ENCODE peak calls at places on chromosomes 5 and 9, in four cellular contexts. O is GM23338, R is PC-3, S is HCT116. H is an unnamed sample.

GRCh38 chr5:81242906-81243436 is 9.8 kb downstream of the CKMT2 start:
- DNase-seq in O (no peak), R (no peak), S (no peak), H (no peak)

GRCh38 chr5:1189269-1189668 is 12.1 kb upstream of the SLC6A19 start:
- DNase-seq in O (no peak), R (no peak), S (no peak), H (no peak)

GRCh38 chr5:174723979-174724483 is 351 bp upstream of the MSX2 start:
- DNase-seq in O (peak; percentile 40), R (peak; percentile 14), S (peak; percentile 59), H (no peak)

GRCh38 chr9:123712399-123712798 is 217.5 kb downstream of the DENND1A start:
- DNase-seq in O (no peak), R (peak; percentile 29), S (no peak), H (no peak)

GRCh38 chr5:103620851-103621547 is 58.4 kb upstream of the NUDT12 start:
- DNase-seq in O (no peak), R (no peak), S (no peak), H (no peak)

GRCh38 chr5:169097374-169097831 is 203.5 kb downstream of the SLIT3 start:
- DNase-seq in O (no peak), R (no peak), S (no peak), H (no peak)

GRCh38 chr9:127970401-127971313 is 10.1 kb downstream of the EEIG1 start:
- DNase-seq in O (no peak), R (peak; percentile 43), S (no peak), H (peak; percentile 67)

GRCh38 chr5:137320056-137321045 is 178.8 kb downstream of the SPOCK1 start:
- DNase-seq in O (peak; percentile 80), R (peak; percentile 69), S (peak; percentile 21), H (peak; percentile 39)

GRCh38 chr5:140567136-140567818 is 2.6 kb downstream of the SLC35A4 start:
- DNase-seq in O (no peak), R (no peak), S (no peak), H (no peak)

GRCh38 chr5:154523104-154523503 is 45.1 kb upstream of the HAND1 start:
- DNase-seq in O (no peak), R (no peak), S (no peak), H (no peak)

GRCh38 chr5:91849069-91849468 is 466.0 kb upstream of the ARRDC3 start:
- DNase-seq in O (peak; percentile 57), R (no peak), S (no peak), H (no peak)

GRCh38 chr5:81334304-81335061 is 33.1 kb downstream of the ZCCHC9 start:
- DNase-seq in O (no peak), R (no peak), S (no peak), H (no peak)

GRCh38 chr5:176762489-176762888 is 47.9 kb upstream of the UNC5A start:
- DNase-seq in O (peak; percentile 50), R (peak; percentile 84), S (no peak), H (no peak)

GRCh38 chr9:125444166-125444565 is 182.5 kb downstream of the GAPVD1 start:
- DNase-seq in O (no peak), R (no peak), S (no peak), H (no peak)

GRCh38 chr9:101126556-101126955 is 98.0 kb downstream of the PLPPR1 start:
- DNase-seq in O (no peak), R (no peak), S (no peak), H (no peak)

GRCh38 chr5:179558912-179559279 is 8.5 kb downstream of the RUFY1 start:
- DNase-seq in O (peak; percentile 93), R (peak; percentile 13), S (no peak), H (no peak)

GRCh38 chr5:96816430-96816939 is 8.7 kb upstream of the ERAP1 start:
- DNase-seq in O (peak; percentile 66), R (no peak), S (no peak), H (no peak)

GRCh38 chr5:76084496-76085285 is 1.5 kb downstream of the SV2C start:
- DNase-seq in O (peak; percentile 61), R (no peak), S (no peak), H (no peak)

GRCh38 chr9:134913041-134913712 is 4.5 kb downstream of the FCN1 start:
- DNase-seq in O (no peak), R (no peak), S (no peak), H (no peak)

GRCh38 chr5:145180341-145180740 is 654.8 kb downstream of the PRELID2 start:
- DNase-seq in O (no peak), R (no peak), S (no peak), H (no peak)

GRCh38 chr9:117622347-117622746 is 81.9 kb upstream of the TLR4 start:
- DNase-seq in O (peak; percentile 50), R (no peak), S (no peak), H (no peak)

GRCh38 chr9:10274156-10274555 is 338.6 kb downstream of the PTPRD start:
- DNase-seq in O (peak; percentile 19), R (no peak), S (no peak), H (no peak)

GRCh38 chr9:79574716-79575242 is 3.0 kb downstream of the TLE4 start:
- DNase-seq in O (no peak), R (no peak), S (no peak), H (no peak)

GRCh38 chr5:122599000-122599399 is 175.9 kb upstream of the SNX2 start:
- DNase-seq in O (no peak), R (no peak), S (no peak), H (no peak)

GRCh38 chr5:154411338-154411737 is 34.5 kb upstream of the SAP30L start:
- DNase-seq in O (no peak), R (no peak), S (no peak), H (no peak)

GRCh38 chr9:80158150-80158549 is 586.4 kb downstream of the TLE4 start:
- DNase-seq in O (no peak), R (no peak), S (no peak), H (no peak)

GRCh38 chr5:63563008-63563917 is 399.0 kb downstream of the HTR1A start:
- DNase-seq in O (no peak), R (no peak), S (no peak), H (no peak)

GRCh38 chr9:100933656-100934055 is 94.9 kb upstream of the PLPPR1 start:
- DNase-seq in O (no peak), R (no peak), S (no peak), H (no peak)

GRCh38 chr5:159481751-159482150 is 151.5 kb upstream of the IL12B start:
- DNase-seq in O (no peak), R (no peak), S (no peak), H (peak; percentile 66)

DNA sequence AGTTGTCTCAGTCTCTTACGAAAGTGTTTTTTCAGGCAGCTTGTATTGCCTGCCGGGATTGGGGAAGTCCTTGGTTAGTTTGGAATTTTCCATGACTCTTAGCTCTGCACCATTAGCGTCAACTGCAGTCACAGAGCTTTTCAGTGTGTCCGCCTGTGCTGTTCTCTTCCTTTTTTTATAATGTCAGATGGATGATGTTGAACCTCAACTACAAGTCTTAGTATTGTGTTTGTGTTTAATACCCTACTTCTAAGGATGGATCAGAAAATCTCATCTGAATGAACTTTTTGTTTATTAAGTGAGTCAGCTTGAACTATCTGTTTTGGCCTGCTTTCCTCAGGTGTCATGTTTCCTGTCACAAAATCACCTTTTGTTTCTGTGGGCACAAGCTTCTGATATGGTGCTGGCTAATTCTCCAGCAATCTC is 33.1 kb downstream of the ATP6V0E1 start:
- DNase-seq in O (peak; percentile 28), R (peak; percentile 77), S (peak; percentile 79), H (peak; percentile 34)
- TF ChIP-seq CTCF in O (no peak), R (no peak), S (no peak), H (no peak)

GRCh38 chr9:88303785-88304495 is 84.3 kb upstream of the SPIN1 start:
- DNase-seq in O (no peak), R (peak; percentile 25), S (no peak), H (no peak)
- TF ChIP-seq EZH2 in O (no peak), R (no peak), S (no peak), H (no peak)

GRCh38 chr5:127063236-127063913 is 9.9 kb downstream of the C5orf63 start:
- DNase-seq in O (no peak), R (no peak), S (no peak), H (no peak)

GRCh38 chr5:127060470-127060985 is 12.8 kb downstream of the C5orf63 start:
- DNase-seq in O (no peak), R (no peak), S (no peak), H (no peak)

GRCh38 chr5:127064253-127064652 is 9.0 kb downstream of the C5orf63 start:
- DNase-seq in O (no peak), R (no peak), S (no peak), H (no peak)

GRCh38 chr5:127061956-127062355 is 11.3 kb downstream of the C5orf63 start:
- DNase-seq in O (no peak), R (no peak), S (no peak), H (no peak)

GRCh38 chr5:127061537-127061936 is 11.8 kb downstream of the C5orf63 start:
- DNase-seq in O (no peak), R (no peak), S (no peak), H (no peak)
- H3K9me2 ChIP-seq in O (no peaks in the 10 kb centered on the region), R (no peaks in the 10 kb centered on the region), S (peaks cover 2% of the 10 kb centered on the region), H (peaks cover 8% of the 10 kb centered on the region)

DNA sequence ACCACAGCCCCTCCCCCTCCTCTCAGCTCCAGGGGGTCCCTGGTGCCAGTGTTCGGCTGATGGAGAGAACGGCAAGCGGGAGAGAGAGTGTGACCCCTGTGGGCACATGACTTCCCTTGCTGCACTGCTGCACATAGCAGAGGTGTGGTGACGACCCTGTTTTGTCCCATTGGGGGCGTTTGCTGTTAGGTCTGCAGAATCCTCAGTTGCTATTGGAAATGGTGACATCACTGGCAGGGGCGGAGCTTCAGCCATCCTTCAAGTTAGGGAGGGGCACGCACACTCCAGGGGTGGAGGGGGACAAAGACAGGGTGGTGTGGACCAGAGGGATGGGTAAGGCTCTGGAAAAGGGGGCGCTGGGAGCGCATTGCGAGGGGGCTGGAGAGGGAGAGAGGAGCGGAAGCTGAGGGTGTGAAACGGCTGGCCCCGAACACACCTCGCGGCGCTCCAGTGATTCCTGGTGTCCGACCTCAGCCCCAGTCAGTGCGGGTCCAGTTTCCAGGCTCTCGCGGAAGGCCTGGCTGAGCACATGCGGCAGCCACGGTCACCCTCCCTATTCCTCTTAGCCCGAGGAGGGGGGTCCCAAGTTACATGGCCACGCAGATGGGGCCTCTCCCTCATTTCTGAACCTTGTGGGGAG is 776 bp upstream of the GRIN1 start:
- DNase-seq in O (peak; percentile 88), R (no peak), S (no peak), H (no peak)
- TF ChIP-seq CTCF in O (no peak), R (no peak), S (no peak), H (no peak)

DNA sequence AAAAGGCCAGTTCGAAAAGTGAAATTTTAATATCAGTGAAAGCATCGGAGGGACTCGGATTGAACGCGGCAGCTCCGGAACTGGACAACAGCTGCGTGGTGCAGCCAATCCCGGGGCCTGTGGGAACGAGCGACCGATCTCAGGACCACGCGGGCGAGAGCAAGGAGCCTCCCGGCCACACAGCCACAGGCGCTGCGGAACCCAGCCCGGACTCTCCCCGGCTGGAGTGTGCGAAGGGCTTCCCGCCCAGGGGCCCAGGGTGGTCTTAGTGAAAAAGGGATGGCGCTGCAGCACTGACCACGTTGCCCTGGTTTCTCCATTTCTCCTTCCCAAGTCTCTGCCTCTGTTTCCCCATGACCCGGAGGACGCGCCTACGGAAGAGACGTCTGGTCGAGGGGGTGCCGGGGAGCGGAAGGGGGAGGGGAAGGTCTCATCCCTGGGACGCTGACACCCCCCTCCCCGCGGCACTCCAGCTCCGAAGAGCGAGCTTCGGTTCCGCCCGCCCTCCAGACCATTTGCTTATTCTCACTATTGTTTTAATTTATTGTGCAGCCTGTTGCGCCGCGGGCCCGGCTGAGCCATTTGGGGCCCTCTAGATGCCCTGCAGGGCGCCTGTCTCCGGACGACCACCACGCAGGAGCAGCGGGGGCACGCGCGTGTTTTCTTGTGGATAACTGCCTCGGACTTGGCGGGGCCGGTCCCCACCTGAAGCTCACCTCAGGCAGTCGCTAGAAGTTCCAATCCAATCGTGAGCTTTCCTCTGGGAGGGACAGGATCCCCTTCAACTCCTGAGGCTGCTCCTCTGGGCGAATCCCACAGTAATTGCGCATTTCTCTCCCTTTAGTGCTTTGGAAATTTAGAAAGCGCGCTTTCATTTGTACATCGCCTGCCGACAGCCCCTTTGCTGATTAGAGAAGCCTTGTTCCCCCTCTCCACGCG is 303.0 kb downstream of the PARP8 start:
- DNase-seq in O (peak; percentile 60), R (no peak), S (no peak), H (no peak)
- TF ChIP-seq EZH2 in O (peak; percentile 66), R (no peak), S (no peak), H (no peak)

H was measured in PC-9.